ENCODE peak calls at places on chromosomes 2 and 18, in ten cellular contexts. One of them, this sample, is unnamed.

GRCh38 chr18:22604986-22605421 is 187.3 kb upstream of the CTAGE1 start:
- DNase-seq in fibroblast of mammary gland: no peak
- DNase-seq in sigmoid colon: no peak
- DNase-seq in prostate gland: peak
- DNase-seq in CD4-positive, alpha-beta T cell: no peak
- DNase-seq in AG10803: no peak
- DNase-seq in astrocyte of the spinal cord: no peak
- DNase-seq in nephron progenitor cell: no peak
- DNase-seq in heart right ventricle: no peak
- DNase-seq in left ventricle myocardium inferior: no peak
- DNase-seq in this sample: no peak

GRCh38 chr2:14354231-14354630 is 278.3 kb upstream of the LRATD1 start:
- DNase-seq in fibroblast of mammary gland: no peak
- DNase-seq in sigmoid colon: no peak
- DNase-seq in prostate gland: no peak
- DNase-seq in CD4-positive, alpha-beta T cell: no peak
- DNase-seq in AG10803: no peak
- DNase-seq in astrocyte of the spinal cord: no peak
- DNase-seq in nephron progenitor cell: no peak
- DNase-seq in heart right ventricle: no peak
- DNase-seq in left ventricle myocardium inferior: no peak
- DNase-seq in this sample: no peak

GRCh38 chr2:23330214-23330613 is 54.8 kb upstream of the KLHL29 start:
- DNase-seq in fibroblast of mammary gland: peak
- DNase-seq in sigmoid colon: no peak
- DNase-seq in prostate gland: no peak
- DNase-seq in CD4-positive, alpha-beta T cell: no peak
- DNase-seq in AG10803: no peak
- DNase-seq in astrocyte of the spinal cord: no peak
- DNase-seq in nephron progenitor cell: peak
- DNase-seq in heart right ventricle: no peak
- DNase-seq in left ventricle myocardium inferior: no peak
- DNase-seq in this sample: peak

GRCh38 chr2:199973703-199974102 is 18.3 kb downstream of the MAIP1 start:
- DNase-seq in fibroblast of mammary gland: peak
- DNase-seq in sigmoid colon: no peak
- DNase-seq in prostate gland: no peak
- DNase-seq in CD4-positive, alpha-beta T cell: no peak
- DNase-seq in AG10803: peak
- DNase-seq in astrocyte of the spinal cord: peak
- DNase-seq in nephron progenitor cell: no peak
- DNase-seq in heart right ventricle: no peak
- DNase-seq in left ventricle myocardium inferior: no peak
- DNase-seq in this sample: peak

GRCh38 chr2:85275984-85276540 is 51.7 kb downstream of the TGOLN2 start:
- DNase-seq in fibroblast of mammary gland: no peak
- DNase-seq in sigmoid colon: no peak
- DNase-seq in prostate gland: no peak
- DNase-seq in CD4-positive, alpha-beta T cell: no peak
- DNase-seq in AG10803: no peak
- DNase-seq in astrocyte of the spinal cord: no peak
- DNase-seq in nephron progenitor cell: no peak
- DNase-seq in heart right ventricle: no peak
- DNase-seq in left ventricle myocardium inferior: no peak
- DNase-seq in this sample: no peak

GRCh38 chr2:95012881-95013550 is 12.5 kb upstream of the MAL start:
- DNase-seq in fibroblast of mammary gland: peak
- DNase-seq in sigmoid colon: no peak
- DNase-seq in prostate gland: no peak
- DNase-seq in CD4-positive, alpha-beta T cell: no peak
- DNase-seq in AG10803: peak
- DNase-seq in astrocyte of the spinal cord: no peak
- DNase-seq in nephron progenitor cell: no peak
- DNase-seq in heart right ventricle: no peak
- DNase-seq in left ventricle myocardium inferior: no peak
- DNase-seq in this sample: no peak

GRCh38 chr2:172285010-172285621 is 142.3 kb upstream of the ITGA6 start:
- DNase-seq in fibroblast of mammary gland: peak
- DNase-seq in sigmoid colon: no peak
- DNase-seq in prostate gland: no peak
- DNase-seq in CD4-positive, alpha-beta T cell: no peak
- DNase-seq in AG10803: peak
- DNase-seq in astrocyte of the spinal cord: peak
- DNase-seq in nephron progenitor cell: peak
- DNase-seq in heart right ventricle: peak
- DNase-seq in left ventricle myocardium inferior: peak
- DNase-seq in this sample: peak

GRCh38 chr18:78994000-78994399 is 14.4 kb downstream of the SALL3 start:
- DNase-seq in fibroblast of mammary gland: no peak
- DNase-seq in sigmoid colon: no peak
- DNase-seq in prostate gland: no peak
- DNase-seq in CD4-positive, alpha-beta T cell: no peak
- DNase-seq in AG10803: no peak
- DNase-seq in astrocyte of the spinal cord: no peak
- DNase-seq in nephron progenitor cell: no peak
- DNase-seq in heart right ventricle: no peak
- DNase-seq in left ventricle myocardium inferior: no peak
- DNase-seq in this sample: no peak

GRCh38 chr2:238684362-238685326 is 163.2 kb upstream of the TWIST2 start:
- DNase-seq in fibroblast of mammary gland: peak
- DNase-seq in sigmoid colon: peak
- DNase-seq in prostate gland: no peak
- DNase-seq in CD4-positive, alpha-beta T cell: no peak
- DNase-seq in AG10803: peak
- DNase-seq in astrocyte of the spinal cord: peak
- DNase-seq in nephron progenitor cell: no peak
- DNase-seq in heart right ventricle: no peak
- DNase-seq in left ventricle myocardium inferior: no peak
- DNase-seq in this sample: peak

GRCh38 chr2:203887680-203888079 is 20.1 kb downstream of the CTLA4 start:
- DNase-seq in fibroblast of mammary gland: no peak
- DNase-seq in sigmoid colon: no peak
- DNase-seq in prostate gland: no peak
- DNase-seq in CD4-positive, alpha-beta T cell: no peak
- DNase-seq in AG10803: no peak
- DNase-seq in astrocyte of the spinal cord: no peak
- DNase-seq in nephron progenitor cell: no peak
- DNase-seq in heart right ventricle: no peak
- DNase-seq in left ventricle myocardium inferior: no peak
- DNase-seq in this sample: no peak

GRCh38 chr18:3340682-3341097 is 78.8 kb downstream of the MYL12B start:
- DNase-seq in fibroblast of mammary gland: peak
- DNase-seq in sigmoid colon: no peak
- DNase-seq in prostate gland: no peak
- DNase-seq in CD4-positive, alpha-beta T cell: no peak
- DNase-seq in AG10803: no peak
- DNase-seq in astrocyte of the spinal cord: no peak
- DNase-seq in nephron progenitor cell: no peak
- DNase-seq in heart right ventricle: no peak
- DNase-seq in left ventricle myocardium inferior: no peak
- DNase-seq in this sample: peak

GRCh38 chr2:224287533-224287932 is 114.4 kb downstream of the FAM124B start:
- DNase-seq in fibroblast of mammary gland: no peak
- DNase-seq in sigmoid colon: no peak
- DNase-seq in prostate gland: no peak
- DNase-seq in CD4-positive, alpha-beta T cell: no peak
- DNase-seq in AG10803: no peak
- DNase-seq in astrocyte of the spinal cord: no peak
- DNase-seq in nephron progenitor cell: no peak
- DNase-seq in heart right ventricle: no peak
- DNase-seq in left ventricle myocardium inferior: no peak
- DNase-seq in this sample: no peak

GRCh38 chr2:224284134-224284946 is 117.6 kb downstream of the FAM124B start:
- DNase-seq in fibroblast of mammary gland: peak
- DNase-seq in sigmoid colon: no peak
- DNase-seq in prostate gland: peak
- DNase-seq in CD4-positive, alpha-beta T cell: no peak
- DNase-seq in AG10803: peak
- DNase-seq in astrocyte of the spinal cord: peak
- DNase-seq in nephron progenitor cell: peak
- DNase-seq in heart right ventricle: peak
- DNase-seq in left ventricle myocardium inferior: no peak
- DNase-seq in this sample: peak

GRCh38 chr2:224281374-224281773 is 120.5 kb downstream of the FAM124B start:
- DNase-seq in fibroblast of mammary gland: no peak
- DNase-seq in sigmoid colon: no peak
- DNase-seq in prostate gland: no peak
- DNase-seq in CD4-positive, alpha-beta T cell: no peak
- DNase-seq in AG10803: no peak
- DNase-seq in astrocyte of the spinal cord: no peak
- DNase-seq in nephron progenitor cell: no peak
- DNase-seq in heart right ventricle: no peak
- DNase-seq in left ventricle myocardium inferior: no peak
- DNase-seq in this sample: no peak

GRCh38 chr2:224286923-224287322 is 115.0 kb downstream of the FAM124B start:
- DNase-seq in fibroblast of mammary gland: no peak
- DNase-seq in sigmoid colon: no peak
- DNase-seq in prostate gland: no peak
- DNase-seq in CD4-positive, alpha-beta T cell: no peak
- DNase-seq in AG10803: peak
- DNase-seq in astrocyte of the spinal cord: no peak
- DNase-seq in nephron progenitor cell: no peak
- DNase-seq in heart right ventricle: no peak
- DNase-seq in left ventricle myocardium inferior: no peak
- DNase-seq in this sample: no peak
- TF ChIP-seq CTCF in fibroblast of mammary gland: no peak
- TF ChIP-seq CTCF in sigmoid colon: no peak
- TF ChIP-seq CTCF in prostate gland: no peak
- TF ChIP-seq CTCF in CD4-positive, alpha-beta T cell: no peak
- TF ChIP-seq CTCF in AG10803: peak
- TF ChIP-seq CTCF in astrocyte of the spinal cord: no peak
- TF ChIP-seq CTCF in nephron progenitor cell: no peak
- TF ChIP-seq CTCF in heart right ventricle: no peak
- TF ChIP-seq CTCF in left ventricle myocardium inferior: no peak
- TF ChIP-seq CTCF in this sample: peak

GRCh38 chr2:240121190-240121589 is 14.9 kb downstream of the COPS9 start:
- DNase-seq in fibroblast of mammary gland: no peak
- DNase-seq in sigmoid colon: no peak
- DNase-seq in prostate gland: no peak
- DNase-seq in CD4-positive, alpha-beta T cell: no peak
- DNase-seq in AG10803: no peak
- DNase-seq in astrocyte of the spinal cord: no peak
- DNase-seq in nephron progenitor cell: no peak
- DNase-seq in heart right ventricle: no peak
- DNase-seq in left ventricle myocardium inferior: no peak
- DNase-seq in this sample: no peak

GRCh38 chr2:240124651-240125030 is 11.5 kb downstream of the COPS9 start:
- DNase-seq in fibroblast of mammary gland: no peak
- DNase-seq in sigmoid colon: no peak
- DNase-seq in prostate gland: no peak
- DNase-seq in CD4-positive, alpha-beta T cell: no peak
- DNase-seq in AG10803: no peak
- DNase-seq in astrocyte of the spinal cord: no peak
- DNase-seq in nephron progenitor cell: no peak
- DNase-seq in heart right ventricle: no peak
- DNase-seq in left ventricle myocardium inferior: no peak
- DNase-seq in this sample: no peak

GRCh38 chr2:240123821-240124650 is 12.1 kb downstream of the COPS9 start:
- DNase-seq in fibroblast of mammary gland: no peak
- DNase-seq in sigmoid colon: no peak
- DNase-seq in prostate gland: no peak
- DNase-seq in CD4-positive, alpha-beta T cell: no peak
- DNase-seq in AG10803: no peak
- DNase-seq in astrocyte of the spinal cord: no peak
- DNase-seq in nephron progenitor cell: no peak
- DNase-seq in heart right ventricle: no peak
- DNase-seq in left ventricle myocardium inferior: no peak
- DNase-seq in this sample: no peak

GRCh38 chr2:240125749-240126148 is 10.4 kb downstream of the COPS9 start:
- DNase-seq in fibroblast of mammary gland: no peak
- DNase-seq in sigmoid colon: no peak
- DNase-seq in prostate gland: no peak
- DNase-seq in CD4-positive, alpha-beta T cell: no peak
- DNase-seq in AG10803: no peak
- DNase-seq in astrocyte of the spinal cord: no peak
- DNase-seq in nephron progenitor cell: no peak
- DNase-seq in heart right ventricle: no peak
- DNase-seq in left ventricle myocardium inferior: no peak
- DNase-seq in this sample: no peak

GRCh38 chr2:240121675-240122074 is 14.4 kb downstream of the COPS9 start:
- DNase-seq in fibroblast of mammary gland: no peak
- DNase-seq in sigmoid colon: no peak
- DNase-seq in prostate gland: no peak
- DNase-seq in CD4-positive, alpha-beta T cell: no peak
- DNase-seq in AG10803: no peak
- DNase-seq in astrocyte of the spinal cord: no peak
- DNase-seq in nephron progenitor cell: no peak
- DNase-seq in heart right ventricle: no peak
- DNase-seq in left ventricle myocardium inferior: no peak
- DNase-seq in this sample: no peak
- TF ChIP-seq CTCF in fibroblast of mammary gland: no peak
- TF ChIP-seq CTCF in sigmoid colon: no peak
- TF ChIP-seq CTCF in prostate gland: no peak
- TF ChIP-seq CTCF in CD4-positive, alpha-beta T cell: no peak
- TF ChIP-seq CTCF in AG10803: no peak
- TF ChIP-seq CTCF in astrocyte of the spinal cord: no peak
- TF ChIP-seq CTCF in nephron progenitor cell: no peak
- TF ChIP-seq CTCF in heart right ventricle: no peak
- TF ChIP-seq CTCF in left ventricle myocardium inferior: no peak
- TF ChIP-seq CTCF in this sample: no peak

GRCh38 chr2:141555876-141556470 is 574.8 kb downstream of the LRP1B start:
- DNase-seq in fibroblast of mammary gland: no peak
- DNase-seq in sigmoid colon: no peak
- DNase-seq in prostate gland: no peak
- DNase-seq in CD4-positive, alpha-beta T cell: no peak
- DNase-seq in AG10803: peak
- DNase-seq in astrocyte of the spinal cord: no peak
- DNase-seq in nephron progenitor cell: no peak
- DNase-seq in heart right ventricle: no peak
- DNase-seq in left ventricle myocardium inferior: no peak
- DNase-seq in this sample: no peak

GRCh38 chr2:141557329-141558098 is 573.3 kb downstream of the LRP1B start:
- DNase-seq in fibroblast of mammary gland: peak
- DNase-seq in sigmoid colon: no peak
- DNase-seq in prostate gland: no peak
- DNase-seq in CD4-positive, alpha-beta T cell: no peak
- DNase-seq in AG10803: peak
- DNase-seq in astrocyte of the spinal cord: peak
- DNase-seq in nephron progenitor cell: no peak
- DNase-seq in heart right ventricle: no peak
- DNase-seq in left ventricle myocardium inferior: no peak
- DNase-seq in this sample: peak

GRCh38 chr2:141560723-141561122 is 570.1 kb downstream of the LRP1B start:
- DNase-seq in fibroblast of mammary gland: no peak
- DNase-seq in sigmoid colon: no peak
- DNase-seq in prostate gland: no peak
- DNase-seq in CD4-positive, alpha-beta T cell: no peak
- DNase-seq in AG10803: no peak
- DNase-seq in astrocyte of the spinal cord: no peak
- DNase-seq in nephron progenitor cell: no peak
- DNase-seq in heart right ventricle: no peak
- DNase-seq in left ventricle myocardium inferior: no peak
- DNase-seq in this sample: no peak

GRCh38 chr2:141554810-141555209 is 576.0 kb downstream of the LRP1B start:
- DNase-seq in fibroblast of mammary gland: peak
- DNase-seq in sigmoid colon: no peak
- DNase-seq in prostate gland: no peak
- DNase-seq in CD4-positive, alpha-beta T cell: no peak
- DNase-seq in AG10803: peak
- DNase-seq in astrocyte of the spinal cord: peak
- DNase-seq in nephron progenitor cell: peak
- DNase-seq in heart right ventricle: no peak
- DNase-seq in left ventricle myocardium inferior: no peak
- DNase-seq in this sample: peak
- TF ChIP-seq CTCF in fibroblast of mammary gland: peak
- TF ChIP-seq CTCF in sigmoid colon: no peak
- TF ChIP-seq CTCF in prostate gland: peak
- TF ChIP-seq CTCF in CD4-positive, alpha-beta T cell: no peak
- TF ChIP-seq CTCF in AG10803: peak
- TF ChIP-seq CTCF in astrocyte of the spinal cord: peak
- TF ChIP-seq CTCF in nephron progenitor cell: peak
- TF ChIP-seq CTCF in heart right ventricle: peak
- TF ChIP-seq CTCF in left ventricle myocardium inferior: peak
- TF ChIP-seq CTCF in this sample: peak

GRCh38 chr2:222336442-222336841 is 37.6 kb upstream of the PAX3 start:
- DNase-seq in fibroblast of mammary gland: no peak
- DNase-seq in sigmoid colon: no peak
- DNase-seq in prostate gland: no peak
- DNase-seq in CD4-positive, alpha-beta T cell: no peak
- DNase-seq in AG10803: no peak
- DNase-seq in astrocyte of the spinal cord: no peak
- DNase-seq in nephron progenitor cell: no peak
- DNase-seq in heart right ventricle: no peak
- DNase-seq in left ventricle myocardium inferior: no peak
- DNase-seq in this sample: no peak
- TF ChIP-seq CTCF in fibroblast of mammary gland: no peak
- TF ChIP-seq CTCF in sigmoid colon: no peak
- TF ChIP-seq CTCF in prostate gland: no peak
- TF ChIP-seq CTCF in CD4-positive, alpha-beta T cell: no peak
- TF ChIP-seq CTCF in AG10803: no peak
- TF ChIP-seq CTCF in astrocyte of the spinal cord: no peak
- TF ChIP-seq CTCF in nephron progenitor cell: no peak
- TF ChIP-seq CTCF in heart right ventricle: no peak
- TF ChIP-seq CTCF in left ventricle myocardium inferior: no peak
- TF ChIP-seq CTCF in this sample: no peak